ENCODE peak calls at places on chromosomes 6 and 20, in five cellular contexts. One of them, this sample, is unnamed.

GRCh38 chr6:106017454-106017853 is 68.7 kb upstream of the PRDM1 start:
- DNase-seq in left lung: no peak
- DNase-seq in CD4-positive, alpha-beta T cell: no peak
- DNase-seq in Calu3: no peak
- DNase-seq in fibroblast of mammary gland: no peak
- DNase-seq in this sample: no peak

GRCh38 chr6:132161283-132161682 is 210.1 kb upstream of the CCN2 start:
- DNase-seq in left lung: no peak
- DNase-seq in CD4-positive, alpha-beta T cell: no peak
- DNase-seq in Calu3: peak; percentile 49
- DNase-seq in fibroblast of mammary gland: peak; percentile 64
- DNase-seq in this sample: no peak

GRCh38 chr20:50569864-50570836 is 60.0 kb downstream of the PTPN1 start:
- DNase-seq in left lung: no peak
- DNase-seq in CD4-positive, alpha-beta T cell: peak; percentile 32
- DNase-seq in Calu3: no peak
- DNase-seq in fibroblast of mammary gland: peak; percentile 59
- DNase-seq in this sample: no peak

GRCh38 chr20:407097-407952 is 774 bp upstream of the RBCK1 start:
- DNase-seq in left lung: peak; percentile 81
- DNase-seq in CD4-positive, alpha-beta T cell: peak; percentile 62
- DNase-seq in Calu3: peak; percentile 71
- DNase-seq in fibroblast of mammary gland: peak; percentile 77
- DNase-seq in this sample: peak; percentile 62

GRCh38 chr6:130903007-130903406 is 75.8 kb downstream of the SMLR1 start:
- DNase-seq in left lung: no peak
- DNase-seq in CD4-positive, alpha-beta T cell: no peak
- DNase-seq in Calu3: no peak
- DNase-seq in fibroblast of mammary gland: no peak
- DNase-seq in this sample: no peak

GRCh38 chr6:35728663-35729348 is 8.0 kb upstream of the ARMC12 start:
- DNase-seq in left lung: peak; percentile 80
- DNase-seq in CD4-positive, alpha-beta T cell: peak; percentile 46
- DNase-seq in Calu3: peak; percentile 25
- DNase-seq in fibroblast of mammary gland: no peak
- DNase-seq in this sample: no peak

GRCh38 chr6:75608955-75609533 is 7.4 kb downstream of the SENP6 start:
- DNase-seq in left lung: no peak
- DNase-seq in CD4-positive, alpha-beta T cell: no peak
- DNase-seq in Calu3: no peak
- DNase-seq in fibroblast of mammary gland: no peak
- DNase-seq in this sample: no peak

GRCh38 chr20:47790032-47790965 is 5.0 kb upstream of the SULF2 start:
- DNase-seq in left lung: no peak
- DNase-seq in CD4-positive, alpha-beta T cell: no peak
- DNase-seq in Calu3: no peak
- DNase-seq in fibroblast of mammary gland: peak; percentile 87
- DNase-seq in this sample: no peak

GRCh38 chr6:11644601-11645000 is 107.1 kb downstream of the TMEM170B start:
- DNase-seq in left lung: no peak
- DNase-seq in CD4-positive, alpha-beta T cell: no peak
- DNase-seq in Calu3: no peak
- DNase-seq in fibroblast of mammary gland: no peak
- DNase-seq in this sample: no peak

GRCh38 chr6:85798934-85799490 is 156.3 kb upstream of the SYNCRIP start:
- DNase-seq in left lung: no peak
- DNase-seq in CD4-positive, alpha-beta T cell: no peak
- DNase-seq in Calu3: no peak
- DNase-seq in fibroblast of mammary gland: no peak
- DNase-seq in this sample: no peak
- TF ChIP-seq CTCF in left lung: no peak
- TF ChIP-seq CTCF in CD4-positive, alpha-beta T cell: no peak
- TF ChIP-seq CTCF in Calu3: no peak
- TF ChIP-seq CTCF in fibroblast of mammary gland: no peak
- TF ChIP-seq CTCF in this sample: no peak

GRCh38 chr6:168638497-168639072 is 197.6 kb downstream of the SMOC2 start:
- DNase-seq in left lung: no peak
- DNase-seq in CD4-positive, alpha-beta T cell: no peak
- DNase-seq in Calu3: no peak
- DNase-seq in fibroblast of mammary gland: no peak
- DNase-seq in this sample: no peak

GRCh38 chr6:168640181-168640580 is 199.2 kb downstream of the SMOC2 start:
- DNase-seq in left lung: no peak
- DNase-seq in CD4-positive, alpha-beta T cell: no peak
- DNase-seq in Calu3: no peak
- DNase-seq in fibroblast of mammary gland: no peak
- DNase-seq in this sample: no peak

GRCh38 chr6:168637853-168638252 is 196.9 kb downstream of the SMOC2 start:
- DNase-seq in left lung: no peak
- DNase-seq in CD4-positive, alpha-beta T cell: no peak
- DNase-seq in Calu3: peak; percentile 38
- DNase-seq in fibroblast of mammary gland: no peak
- DNase-seq in this sample: no peak

GRCh38 chr6:168634928-168635327 is 193.9 kb downstream of the SMOC2 start:
- DNase-seq in left lung: no peak
- DNase-seq in CD4-positive, alpha-beta T cell: no peak
- DNase-seq in Calu3: no peak
- DNase-seq in fibroblast of mammary gland: no peak
- DNase-seq in this sample: no peak

DNA sequence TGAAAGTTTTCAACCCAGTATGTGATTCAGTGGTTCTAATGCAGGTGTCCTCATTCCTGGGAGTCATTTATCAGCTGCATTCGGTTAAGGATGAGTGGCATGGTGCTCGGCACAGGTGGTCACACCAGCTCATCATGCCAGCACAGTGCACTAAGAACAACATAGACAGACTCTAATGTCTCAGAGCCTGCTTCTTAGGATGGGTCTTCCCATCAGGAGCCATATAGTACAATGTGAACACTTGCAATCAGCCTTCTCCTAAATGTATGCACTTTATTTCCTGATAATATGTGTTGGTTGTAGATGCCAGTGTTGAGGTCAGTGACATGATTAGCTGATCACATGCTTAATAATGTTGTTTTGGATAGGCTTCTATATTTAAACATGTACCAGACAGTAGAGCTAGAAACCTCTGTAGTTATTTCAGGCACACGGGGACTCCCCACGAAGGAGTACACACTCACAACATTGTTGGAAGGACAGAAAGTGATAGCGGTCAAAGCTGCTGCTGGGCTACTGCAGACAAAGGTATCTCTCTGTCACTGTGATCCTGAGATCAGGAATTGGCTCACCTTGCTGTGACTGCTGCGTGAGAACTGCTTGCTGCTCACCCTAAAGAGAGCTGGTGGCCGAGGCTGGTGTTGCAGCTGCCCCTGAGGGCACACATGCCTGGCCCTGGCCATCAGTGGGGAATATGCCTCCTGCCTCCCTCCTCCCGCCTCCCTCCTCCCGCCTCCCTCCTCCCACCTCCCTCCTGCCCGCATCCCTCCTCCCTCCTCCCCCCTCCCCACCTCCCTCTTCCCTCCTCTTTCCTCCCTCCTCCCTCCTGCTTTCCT is 195.4 kb downstream of the SMOC2 start:
- DNase-seq in left lung: no peak
- DNase-seq in CD4-positive, alpha-beta T cell: no peak
- DNase-seq in Calu3: peak; percentile 25
- DNase-seq in fibroblast of mammary gland: no peak
- DNase-seq in this sample: no peak
- TF ChIP-seq CTCF in left lung: no peak
- TF ChIP-seq CTCF in CD4-positive, alpha-beta T cell: no peak
- TF ChIP-seq CTCF in Calu3: no peak
- TF ChIP-seq CTCF in fibroblast of mammary gland: no peak
- TF ChIP-seq CTCF in this sample: no peak

GRCh38 chr6:152428126-152428525 is 209.0 kb downstream of the SYNE1 start:
- DNase-seq in left lung: no peak
- DNase-seq in CD4-positive, alpha-beta T cell: no peak
- DNase-seq in Calu3: no peak
- DNase-seq in fibroblast of mammary gland: no peak
- DNase-seq in this sample: no peak

GRCh38 chr6:152426276-152426675 is 210.9 kb downstream of the SYNE1 start:
- DNase-seq in left lung: no peak
- DNase-seq in CD4-positive, alpha-beta T cell: no peak
- DNase-seq in Calu3: no peak
- DNase-seq in fibroblast of mammary gland: no peak
- DNase-seq in this sample: no peak

GRCh38 chr6:152420696-152421095 is 216.5 kb downstream of the SYNE1 start:
- DNase-seq in left lung: no peak
- DNase-seq in CD4-positive, alpha-beta T cell: no peak
- DNase-seq in Calu3: no peak
- DNase-seq in fibroblast of mammary gland: no peak
- DNase-seq in this sample: no peak

GRCh38 chr6:152423216-152424103 is 213.7 kb downstream of the SYNE1 start:
- DNase-seq in left lung: no peak
- DNase-seq in CD4-positive, alpha-beta T cell: no peak
- DNase-seq in Calu3: no peak
- DNase-seq in fibroblast of mammary gland: no peak
- DNase-seq in this sample: no peak
- TF ChIP-seq CTCF in left lung: no peak
- TF ChIP-seq CTCF in CD4-positive, alpha-beta T cell: no peak
- TF ChIP-seq CTCF in Calu3: no peak
- TF ChIP-seq CTCF in fibroblast of mammary gland: no peak
- TF ChIP-seq CTCF in this sample: no peak

GRCh38 chr6:110958332-110959192 is at the start of gene GTF3C6:
- DNase-seq in left lung: peak; percentile 94
- DNase-seq in CD4-positive, alpha-beta T cell: peak; percentile 90
- DNase-seq in Calu3: peak; percentile 90
- DNase-seq in fibroblast of mammary gland: peak; percentile 89
- DNase-seq in this sample: peak; percentile 85
- TF ChIP-seq CTCF in left lung: no peak
- TF ChIP-seq CTCF in CD4-positive, alpha-beta T cell: no peak
- TF ChIP-seq CTCF in Calu3: no peak
- TF ChIP-seq CTCF in fibroblast of mammary gland: no peak
- TF ChIP-seq CTCF in this sample: no peak

GRCh38 chr20:32206383-32207210 is 946 bp downstream of the PLAGL2 start:
- DNase-seq in left lung: no peak
- DNase-seq in CD4-positive, alpha-beta T cell: no peak
- DNase-seq in Calu3: no peak
- DNase-seq in fibroblast of mammary gland: no peak
- DNase-seq in this sample: no peak

GRCh38 chr20:32205502-32206382 is 1.8 kb downstream of the PLAGL2 start:
- DNase-seq in left lung: no peak
- DNase-seq in CD4-positive, alpha-beta T cell: no peak
- DNase-seq in Calu3: no peak
- DNase-seq in fibroblast of mammary gland: peak; percentile 24
- DNase-seq in this sample: no peak

GRCh38 chr20:32208499-32209154 is 947 bp downstream of the POFUT1 start:
- DNase-seq in left lung: no peak
- DNase-seq in CD4-positive, alpha-beta T cell: no peak
- DNase-seq in Calu3: no peak
- DNase-seq in fibroblast of mammary gland: no peak
- DNase-seq in this sample: no peak

GRCh38 chr20:32207211-32207625 is 325 bp downstream of the PLAGL2 start:
- DNase-seq in left lung: no peak
- DNase-seq in CD4-positive, alpha-beta T cell: no peak
- DNase-seq in Calu3: no peak
- DNase-seq in fibroblast of mammary gland: no peak
- DNase-seq in this sample: peak; percentile 25

GRCh38 chr20:32207626-32208498 is at the start of the genes PLAGL2 and POFUT1:
- DNase-seq in left lung: peak; percentile 90
- DNase-seq in CD4-positive, alpha-beta T cell: peak; percentile 86
- DNase-seq in Calu3: peak; percentile 98
- DNase-seq in fibroblast of mammary gland: peak; percentile 78
- DNase-seq in this sample: peak; percentile 91
- TF ChIP-seq CTCF in left lung: no peak
- TF ChIP-seq CTCF in CD4-positive, alpha-beta T cell: no peak
- TF ChIP-seq CTCF in Calu3: no peak
- TF ChIP-seq CTCF in fibroblast of mammary gland: no peak
- TF ChIP-seq CTCF in this sample: peak; percentile 44

DNA sequence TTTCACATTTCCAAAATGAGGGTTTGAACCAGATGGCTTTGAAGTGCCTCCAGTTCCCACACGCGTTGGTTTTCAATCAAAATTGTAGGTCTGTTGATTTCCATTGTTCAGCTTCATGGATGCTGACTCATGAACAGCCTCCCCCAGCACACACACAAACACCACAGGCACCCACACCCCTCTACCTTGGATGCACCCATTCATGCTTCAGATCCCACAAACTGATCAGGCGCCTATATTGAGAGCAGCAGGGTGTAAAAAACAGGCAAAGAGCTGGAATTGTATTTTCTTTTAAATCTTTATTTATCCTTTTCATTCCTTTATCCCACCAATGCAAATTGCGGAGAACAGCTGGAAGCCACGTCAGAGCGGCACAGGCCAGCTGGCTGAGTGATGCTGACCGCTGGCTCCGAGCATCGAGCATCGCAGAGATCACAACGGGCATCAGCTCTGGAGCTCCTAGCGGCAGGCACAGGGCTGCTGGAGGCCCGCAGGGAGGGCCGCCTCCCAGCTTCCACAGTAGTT is 29.3 kb upstream of the TBC1D7 start:
- DNase-seq in left lung: no peak
- DNase-seq in CD4-positive, alpha-beta T cell: no peak
- DNase-seq in Calu3: no peak
- DNase-seq in fibroblast of mammary gland: peak; percentile 53
- DNase-seq in this sample: peak; percentile 5
- TF ChIP-seq CTCF in left lung: no peak
- TF ChIP-seq CTCF in CD4-positive, alpha-beta T cell: no peak
- TF ChIP-seq CTCF in Calu3: no peak
- TF ChIP-seq CTCF in fibroblast of mammary gland: no peak
- TF ChIP-seq CTCF in this sample: no peak

This sample was measured in neural crest cell.